ENCODE peak calls at places on chromosomes 2 and 18, in four cellular contexts. One of them, this sample, is unnamed.

GRCh38 chr2:101064868-101065549 is 62.9 kb downstream of the RPL31 start:
- DNase-seq in stimulated activated CD4-positive, alpha-beta T cell treated with anti-CD3 and anti-CD28 coated beads, TNF-alpha, amount 100 ng/mL, for 4 hours: no peak
- DNase-seq in bronchial epithelial cell: peak; percentile 85
- DNase-seq in NCI-H510A: peak; percentile 27
- DNase-seq in this sample: peak; percentile 90

GRCh38 chr18:22703883-22704626 is 229.1 kb upstream of the RBBP8 start:
- DNase-seq in stimulated activated CD4-positive, alpha-beta T cell treated with anti-CD3 and anti-CD28 coated beads, TNF-alpha, amount 100 ng/mL, for 4 hours: no peak
- DNase-seq in bronchial epithelial cell: peak; percentile 63
- DNase-seq in NCI-H510A: no peak
- DNase-seq in this sample: peak; percentile 48

GRCh38 chr18:7830468-7830867 is 263.4 kb downstream of the PTPRM start:
- DNase-seq in NCI-H510A: peak; percentile 48
- DNase-seq in bronchial epithelial cell: peak; percentile 68
- DNase-seq in stimulated activated CD4-positive, alpha-beta T cell treated with anti-CD3 and anti-CD28 coated beads, TNF-alpha, amount 100 ng/mL, for 4 hours: no peak
- DNase-seq in this sample: no peak

GRCh38 chr2:158835431-158835830 is 40.3 kb downstream of the DAPL1 start:
- DNase-seq in NCI-H510A: no peak
- DNase-seq in bronchial epithelial cell: no peak
- DNase-seq in stimulated activated CD4-positive, alpha-beta T cell treated with anti-CD3 and anti-CD28 coated beads, TNF-alpha, amount 100 ng/mL, for 4 hours: no peak
- DNase-seq in this sample: no peak

GRCh38 chr2:133504566-133505505 is 63.4 kb downstream of the NCKAP5 start:
- DNase-seq in bronchial epithelial cell: peak; percentile 86
- DNase-seq in NCI-H510A: no peak
- DNase-seq in stimulated activated CD4-positive, alpha-beta T cell treated with anti-CD3 and anti-CD28 coated beads, TNF-alpha, amount 100 ng/mL, for 4 hours: no peak
- DNase-seq in this sample: no peak

GRCh38 chr2:198456418-198456817 is 652.0 kb downstream of the PLCL1 start:
- DNase-seq in bronchial epithelial cell: no peak
- DNase-seq in stimulated activated CD4-positive, alpha-beta T cell treated with anti-CD3 and anti-CD28 coated beads, TNF-alpha, amount 100 ng/mL, for 4 hours: no peak
- DNase-seq in NCI-H510A: no peak
- DNase-seq in this sample: no peak

GRCh38 chr2:129061079-129061785 is 742.6 kb upstream of the HS6ST1 start:
- DNase-seq in stimulated activated CD4-positive, alpha-beta T cell treated with anti-CD3 and anti-CD28 coated beads, TNF-alpha, amount 100 ng/mL, for 4 hours: no peak
- DNase-seq in bronchial epithelial cell: peak; percentile 95
- DNase-seq in NCI-H510A: no peak
- DNase-seq in this sample: no peak

GRCh38 chr2:38620282-38620977 is 17.7 kb upstream of the HNRNPLL start:
- DNase-seq in bronchial epithelial cell: no peak
- DNase-seq in NCI-H510A: no peak
- DNase-seq in stimulated activated CD4-positive, alpha-beta T cell treated with anti-CD3 and anti-CD28 coated beads, TNF-alpha, amount 100 ng/mL, for 4 hours: no peak
- DNase-seq in this sample: no peak

GRCh38 chr2:202261531-202261930 is 4.0 kb upstream of the NOP58 start:
- DNase-seq in NCI-H510A: no peak
- DNase-seq in bronchial epithelial cell: peak; percentile 65
- DNase-seq in stimulated activated CD4-positive, alpha-beta T cell treated with anti-CD3 and anti-CD28 coated beads, TNF-alpha, amount 100 ng/mL, for 4 hours: no peak
- DNase-seq in this sample: no peak

GRCh38 chr2:240555541-240556250 is 2.1 kb downstream of the ANKMY1 start:
- DNase-seq in stimulated activated CD4-positive, alpha-beta T cell treated with anti-CD3 and anti-CD28 coated beads, TNF-alpha, amount 100 ng/mL, for 4 hours: no peak
- DNase-seq in NCI-H510A: no peak
- DNase-seq in bronchial epithelial cell: no peak
- DNase-seq in this sample: no peak

GRCh38 chr2:127146820-127147502 is 40.0 kb upstream of the BIN1 start:
- DNase-seq in stimulated activated CD4-positive, alpha-beta T cell treated with anti-CD3 and anti-CD28 coated beads, TNF-alpha, amount 100 ng/mL, for 4 hours: no peak
- DNase-seq in bronchial epithelial cell: no peak
- DNase-seq in NCI-H510A: no peak
- DNase-seq in this sample: no peak

GRCh38 chr2:3282056-3282998 is 95.3 kb downstream of the EIPR1 start:
- DNase-seq in NCI-H510A: peak; percentile 87
- DNase-seq in bronchial epithelial cell: peak; percentile 57
- DNase-seq in stimulated activated CD4-positive, alpha-beta T cell treated with anti-CD3 and anti-CD28 coated beads, TNF-alpha, amount 100 ng/mL, for 4 hours: no peak
- DNase-seq in this sample: no peak

GRCh38 chr18:31667185-31667584 is 17.2 kb downstream of the B4GALT6 start:
- DNase-seq in NCI-H510A: no peak
- DNase-seq in bronchial epithelial cell: peak; percentile 62
- DNase-seq in stimulated activated CD4-positive, alpha-beta T cell treated with anti-CD3 and anti-CD28 coated beads, TNF-alpha, amount 100 ng/mL, for 4 hours: no peak
- DNase-seq in this sample: peak; percentile 68

GRCh38 chr18:7164610-7165009 is 47.0 kb upstream of the LAMA1 start:
- DNase-seq in NCI-H510A: no peak
- DNase-seq in bronchial epithelial cell: no peak
- DNase-seq in stimulated activated CD4-positive, alpha-beta T cell treated with anti-CD3 and anti-CD28 coated beads, TNF-alpha, amount 100 ng/mL, for 4 hours: no peak
- DNase-seq in this sample: no peak

GRCh38 chr2:144426981-144427479 is 92.9 kb downstream of the ZEB2 start:
- DNase-seq in bronchial epithelial cell: no peak
- DNase-seq in stimulated activated CD4-positive, alpha-beta T cell treated with anti-CD3 and anti-CD28 coated beads, TNF-alpha, amount 100 ng/mL, for 4 hours: no peak
- DNase-seq in NCI-H510A: no peak
- DNase-seq in this sample: peak; percentile 22

GRCh38 chr2:221961561-221961960 is 337.2 kb downstream of the PAX3 start:
- DNase-seq in stimulated activated CD4-positive, alpha-beta T cell treated with anti-CD3 and anti-CD28 coated beads, TNF-alpha, amount 100 ng/mL, for 4 hours: no peak
- DNase-seq in bronchial epithelial cell: no peak
- DNase-seq in NCI-H510A: no peak
- DNase-seq in this sample: no peak

This sample was measured in COLO829.